ENCODE peak calls at places on chromosome 14, in four cellular contexts. Q, G, J and F are unnamed samples.

GRCh38 chr14:100115236-100115635 is 44.2 kb downstream of the DEGS2 start:
- DNase-seq in G (no peak), Q (no peak), J (no peak), F (no peak)

GRCh38 chr14:48954446-48954845 is 631.7 kb downstream of the RPS29 start:
- DNase-seq in G (no peak), J (no peak), Q (no peak), F (no peak)

GRCh38 chr14:91935621-91936020 is 11.9 kb downstream of the FBLN5 start:
- DNase-seq in J (no peak), G (no peak), Q (no peak), F (no peak)

GRCh38 chr14:73176673-73177072 is 40.4 kb downstream of the PSEN1 start:
- DNase-seq in J (no peak), G (no peak), Q (no peak), F (no peak)

GRCh38 chr14:64294672-64295413 is 672 bp upstream of the ESR2 start:
- DNase-seq in Q (peak; percentile 83), G (peak; percentile 93), J (peak; percentile 89), F (peak; percentile 89)

GRCh38 chr14:23936084-23936829 is 17.3 kb upstream of the DHRS4 start:
- DNase-seq in G (no peak), J (no peak), Q (no peak), F (no peak)

GRCh38 chr14:76073732-76074131 is 78.0 kb upstream of the GPATCH2L start:
- DNase-seq in Q (no peak), G (no peak), J (no peak), F (no peak)

GRCh38 chr14:93978735-93979134 is 2.4 kb upstream of the ASB2 start:
- DNase-seq in J (no peak), G (no peak), Q (no peak), F (no peak)

GRCh38 chr14:63996575-63997220 is 143.9 kb downstream of the SYNE2 start:
- DNase-seq in G (no peak), Q (no peak), J (no peak), F (no peak)

GRCh38 chr14:45134051-45134958 is at the start of gene FKBP3:
- DNase-seq in Q (peak; percentile 99), G (peak; percentile 100), J (peak; percentile 100), F (peak; percentile 98)
- TF ChIP-seq CTCF in Q (peak; percentile 21), G (no peak), J (peak; percentile 7), F (peak; percentile 30)

DNA sequence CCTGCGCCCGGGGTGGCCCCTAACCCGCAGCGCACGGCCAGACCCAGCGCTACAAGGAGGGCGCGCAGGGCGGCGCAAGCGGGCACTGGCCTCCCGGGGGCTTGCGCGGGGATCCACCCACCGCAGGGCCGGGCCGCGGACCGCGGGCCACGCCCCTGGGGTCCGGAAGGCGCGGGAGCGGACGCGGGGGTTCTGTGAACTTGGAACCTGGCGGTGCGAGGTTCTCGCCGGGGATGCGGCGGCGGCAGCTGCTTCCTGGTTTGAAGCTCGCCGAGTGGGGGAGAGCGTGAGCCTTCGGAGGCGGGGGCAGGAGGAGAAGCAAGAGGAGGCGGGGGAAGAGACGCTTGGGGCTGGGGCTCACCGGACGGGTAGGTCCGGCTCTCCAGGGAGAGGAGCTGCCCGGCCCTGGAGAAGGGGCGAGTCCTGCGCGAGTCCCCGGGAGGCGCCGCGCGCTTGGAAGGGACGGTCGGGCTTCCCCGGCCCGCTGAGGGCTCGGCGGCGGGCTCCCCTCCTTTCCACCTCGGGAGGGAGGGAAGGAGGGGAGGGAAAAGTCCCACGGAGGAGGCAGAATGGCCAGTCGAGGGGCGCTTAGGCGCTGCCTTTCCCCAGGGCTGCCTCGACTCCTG is at the start of gene PRKCH:
- DNase-seq in J (peak; percentile 80), Q (peak; percentile 86), G (peak; percentile 82), F (peak; percentile 89)
- TF ChIP-seq CTCF in J (peak; percentile 12), Q (peak; percentile 26), G (peak; percentile 15), F (peak; percentile 28)

DNA sequence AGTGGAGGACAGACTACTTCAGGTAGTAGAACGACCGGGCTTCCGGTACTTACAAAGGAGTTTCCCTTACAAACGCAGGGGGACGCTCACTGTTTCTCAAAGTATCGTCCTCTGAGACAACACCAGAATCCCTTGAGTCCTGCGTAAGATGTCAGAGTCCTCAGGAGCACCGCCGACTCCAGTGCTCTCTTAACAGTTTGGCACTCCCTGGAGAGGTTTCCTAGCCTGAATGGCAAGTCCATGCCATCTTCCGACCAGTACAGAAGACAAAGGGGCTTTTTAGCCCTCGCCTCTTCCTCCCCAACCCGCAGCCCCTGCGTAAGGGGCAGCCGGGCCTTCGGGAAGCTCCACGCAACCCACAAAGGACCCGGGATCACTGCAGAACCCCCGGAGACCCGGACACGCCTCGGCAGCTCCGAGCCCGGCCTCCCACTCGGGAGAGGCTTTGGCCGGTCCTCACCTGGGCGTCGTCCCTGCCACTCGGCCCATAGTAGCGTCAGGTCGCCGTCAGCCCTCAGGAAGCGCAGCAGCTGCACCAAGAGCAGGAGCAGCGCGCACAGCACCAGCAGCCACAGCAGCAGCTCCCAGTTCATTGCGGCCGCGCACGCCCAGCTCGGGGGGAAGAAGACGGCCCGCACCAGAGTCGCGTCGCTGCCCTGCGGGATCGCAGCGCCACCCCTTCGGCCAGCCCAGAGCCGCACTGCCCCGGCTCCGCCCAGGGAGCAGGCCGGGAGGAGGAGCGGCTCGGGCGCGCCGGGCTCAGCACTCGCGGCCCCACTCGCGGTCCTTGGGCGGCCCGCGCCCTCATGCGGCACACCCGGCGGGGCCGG is at the start of gene DHRS7:
- DNase-seq in G (peak; percentile 77), J (peak; percentile 87), Q (peak; percentile 89), F (peak; percentile 90)
- TF ChIP-seq CTCF in G (no peak), J (peak; percentile 65), Q (peak; percentile 35), F (peak; percentile 78)

GRCh38 chr14:68979722-68980552 is 835 bp upstream of the ACTN1 start:
- DNase-seq in J (peak; percentile 62), Q (no peak), G (peak; percentile 83), F (no peak)

GRCh38 chr14:68978550-68978911 is 571 bp downstream of the ACTN1 start:
- DNase-seq in J (peak; percentile 86), Q (no peak), G (peak; percentile 83), F (peak; percentile 62)

GRCh38 chr14:68977137-68977740 is 1.9 kb downstream of the ACTN1 start:
- DNase-seq in Q (no peak), J (peak; percentile 61), G (no peak), F (no peak)

GRCh38 chr14:68977741-68978549 is 1.2 kb downstream of the ACTN1 start:
- DNase-seq in G (peak; percentile 80), J (peak; percentile 74), Q (no peak), F (peak; percentile 52)

GRCh38 chr14:68979021-68979721 is at the start of gene ACTN1:
- DNase-seq in Q (peak; percentile 30), J (peak; percentile 97), G (peak; percentile 98), F (peak; percentile 73)
- TF ChIP-seq CTCF in Q (no peak), J (no peak), G (no peak), F (no peak)

DNA sequence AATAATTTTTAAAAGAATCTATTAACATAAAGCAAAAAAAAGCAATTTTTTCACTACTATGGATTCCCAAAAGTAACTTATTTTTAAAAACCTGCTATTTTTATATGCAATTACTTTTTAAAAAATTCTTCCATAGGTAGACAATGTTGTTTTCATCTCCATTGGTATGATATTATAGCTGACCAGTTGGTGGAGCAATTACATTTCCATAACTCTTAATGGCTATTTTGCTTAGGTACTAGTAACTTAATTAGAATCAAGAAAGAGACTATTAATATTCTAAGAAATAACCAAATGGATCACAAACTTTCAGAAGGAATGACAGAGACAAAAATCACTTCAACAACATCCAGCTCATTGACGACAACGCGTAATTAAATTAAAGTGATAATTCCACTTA is 64.7 kb upstream of the PTCSC3 start:
- DNase-seq in G (no peak), Q (no peak), J (no peak), F (no peak)
- TF ChIP-seq CTCF in G (peak; percentile 17), Q (no peak), J (no peak), F (no peak)

DNA sequence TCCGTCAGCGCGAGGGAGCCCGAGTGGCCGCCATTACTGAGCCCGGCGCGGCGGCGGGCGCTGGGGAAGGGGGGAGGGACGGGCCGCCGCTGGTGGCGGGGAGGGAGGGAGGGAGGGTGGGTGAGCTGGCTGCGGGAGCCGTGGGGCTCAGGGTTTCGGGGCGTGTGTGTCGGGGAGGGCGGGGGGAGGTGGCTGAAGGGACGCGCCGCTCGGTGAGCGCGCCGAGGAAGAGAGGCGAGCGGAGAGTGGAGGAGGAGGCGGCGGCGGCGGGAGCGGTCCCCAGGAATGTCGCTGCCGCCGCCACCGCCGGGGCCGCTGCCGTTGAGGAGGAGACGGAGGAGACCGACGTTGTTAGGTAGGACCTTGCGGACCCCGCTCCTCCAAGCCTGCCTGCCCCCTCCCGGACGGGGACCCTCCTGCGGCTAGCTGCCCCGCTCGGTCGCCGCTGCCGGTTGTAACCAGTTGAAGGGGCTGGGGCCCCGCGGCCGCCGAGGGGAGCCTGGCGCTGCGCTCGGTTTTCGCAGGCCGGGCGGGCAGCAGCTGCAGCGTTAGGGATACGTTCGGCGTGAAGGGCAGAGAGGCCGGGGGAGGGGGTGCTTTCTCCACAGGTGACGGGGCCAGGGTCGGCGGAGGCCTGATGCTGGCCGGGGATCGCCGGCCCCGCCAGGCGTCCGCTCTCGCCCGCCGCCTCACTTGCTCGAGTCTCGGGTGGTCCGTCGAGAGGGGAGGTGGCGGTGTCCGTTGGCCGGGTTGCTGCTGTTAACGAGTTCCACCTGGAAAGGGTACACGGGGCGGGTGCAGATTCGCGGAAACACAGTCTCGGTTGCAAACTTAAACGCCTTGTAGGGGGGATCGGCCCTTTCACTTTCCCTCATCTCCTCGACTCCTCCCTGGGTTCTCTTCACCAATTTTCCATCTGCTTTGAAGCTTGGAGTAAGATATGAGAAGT is at the start of gene ARHGAP5:
- DNase-seq in Q (no peak), J (peak; percentile 77), G (peak; percentile 81), F (peak; percentile 53)
- TF ChIP-seq CTCF in Q (peak; percentile 7), J (no peak), G (no peak), F (no peak)

DNA sequence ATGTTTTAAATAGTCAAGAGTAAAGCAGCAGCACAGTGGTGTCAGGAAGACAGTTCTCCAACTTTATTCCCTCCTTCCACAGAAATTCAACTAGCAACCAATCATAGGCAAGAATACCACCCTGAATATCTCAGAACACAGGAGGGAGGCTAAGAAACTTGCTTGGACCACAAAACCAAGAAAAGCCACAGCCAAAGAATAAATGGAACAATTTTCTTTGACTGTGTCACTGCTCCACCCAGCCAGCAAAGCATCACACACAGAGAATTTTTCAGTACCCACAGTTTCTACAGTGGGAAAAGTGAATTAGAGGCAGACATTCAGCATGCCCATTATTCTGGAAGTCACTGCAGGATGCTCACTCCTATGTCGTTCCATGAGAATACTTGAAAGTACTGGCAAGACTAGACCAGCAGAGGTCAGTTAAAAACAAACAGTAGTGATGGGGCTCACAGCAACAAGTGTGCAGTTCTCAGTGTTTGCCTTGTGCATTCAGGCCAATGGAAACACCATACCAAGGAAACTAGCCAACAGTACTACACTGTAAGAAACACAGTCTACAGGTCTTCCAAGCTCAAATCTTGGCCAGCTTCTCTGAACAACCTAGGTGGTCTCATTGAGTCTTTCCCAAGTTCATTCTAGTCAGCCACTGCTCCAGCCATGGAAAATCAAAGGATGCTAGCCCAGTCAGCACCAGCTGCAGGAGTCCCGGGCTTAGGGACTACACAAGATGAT is 56.8 kb upstream of the FOXG1 start:
- DNase-seq in Q (no peak), J (no peak), G (peak; percentile 24), F (no peak)
- TF ChIP-seq CTCF in Q (no peak), J (no peak), G (no peak), F (no peak)

GRCh38 chr14:95993768-95994592 is 45.2 kb upstream of the C14orf132 start:
- DNase-seq in Q (no peak), G (peak; percentile 92), J (peak; percentile 79), F (peak; percentile 41)

GRCh38 chr14:96001866-96002510 is 37.2 kb upstream of the C14orf132 start:
- DNase-seq in G (peak; percentile 25), J (no peak), Q (no peak), F (no peak)

GRCh38 chr14:96002511-96002884 is 36.7 kb upstream of the C14orf132 start:
- DNase-seq in G (no peak), J (no peak), Q (no peak), F (no peak)

GRCh38 chr14:95994593-95994928 is 44.6 kb upstream of the C14orf132 start:
- DNase-seq in J (no peak), Q (no peak), G (no peak), F (no peak)

GRCh38 chr14:95998656-95999055 is 40.5 kb upstream of the C14orf132 start:
- DNase-seq in G (no peak), Q (no peak), J (peak; percentile 14), F (no peak)
- TF ChIP-seq CTCF in G (peak; percentile 26), Q (peak; percentile 24), J (peak; percentile 47), F (no peak)